ENCODE peak calls at places on chromosomes 12 and 14, in seven cellular contexts. I is tibial artery, V is AG10803, H is body of pancreas, G is transverse colon, Q is AG09309, S is lower lobe of right lung. M is an unnamed sample.

GRCh38 chr14:58904771-58905170 is 267.0 kb downstream of the DACT1 start:
- DNase-seq in H (no peak), I (no peak), S (no peak), G (no peak), Q (no peak), V (peak; percentile 27), M (no peak)

GRCh38 chr12:71871116-71871515 is 31.6 kb downstream of the TBC1D15 start:
- DNase-seq in H (no peak), Q (no peak), S (no peak), V (peak; percentile 32), I (no peak), G (no peak), M (no peak)

GRCh38 chr12:25882266-25882665 is 76.2 kb upstream of the RASSF8 start:
- DNase-seq in G (no peak), V (no peak), I (no peak), H (no peak), S (no peak), Q (no peak), M (no peak)

GRCh38 chr12:45655186-45655585 is 74.3 kb upstream of the ARID2 start:
- DNase-seq in V (no peak), S (no peak), Q (no peak), G (peak; percentile 15), H (peak; percentile 16), I (no peak), M (no peak)

GRCh38 chr12:12474471-12474928 is 88.2 kb downstream of the DUSP16 start:
- DNase-seq in G (no peak), S (no peak), Q (no peak), V (no peak), I (no peak), H (no peak), M (no peak)

GRCh38 chr12:47867496-47867941 is 37.3 kb downstream of the VDR start:
- DNase-seq in S (no peak), Q (peak; percentile 49), V (peak; percentile 85), H (no peak), G (no peak), I (no peak), M (peak; percentile 57)

GRCh38 chr12:66301944-66302826 is at the start of gene HELB:
- DNase-seq in H (peak; percentile 99), S (peak; percentile 99), Q (peak; percentile 81), V (peak; percentile 93), G (peak; percentile 100), I (peak; percentile 98), M (peak; percentile 72)

GRCh38 chr14:98208074-98208675 is 1063.8 kb downstream of the BCL11B start:
- DNase-seq in Q (no peak), G (no peak), V (no peak), S (no peak), I (no peak), H (no peak), M (no peak)

GRCh38 chr12:24118675-24119074 is 169.2 kb upstream of the SOX5 start:
- DNase-seq in V (no peak), H (no peak), Q (no peak), S (no peak), I (no peak), G (no peak), M (no peak)

GRCh38 chr14:90276627-90277367 is 20.4 kb downstream of the PSMC1 start:
- DNase-seq in V (no peak), S (peak; percentile 70), Q (no peak), H (no peak), G (no peak), I (no peak), M (no peak)

GRCh38 chr12:89333564-89334252 is 18.6 kb downstream of the DUSP6 start:
- DNase-seq in H (peak; percentile 53), I (peak; percentile 36), V (no peak), G (peak; percentile 49), Q (no peak), S (peak; percentile 55), M (no peak)

GRCh38 chr12:38949363-38949762 is 44.0 kb upstream of the CPNE8 start:
- DNase-seq in S (no peak), I (no peak), Q (no peak), G (no peak), V (peak; percentile 5), H (no peak), M (no peak)

GRCh38 chr14:67934087-67934486 is 114.5 kb downstream of the RAD51B start:
- DNase-seq in Q (peak; percentile 71), S (no peak), G (peak; percentile 18), I (no peak), V (peak; percentile 85), H (peak; percentile 63), M (peak; percentile 29)

GRCh38 chr14:103058209-103059055 is 1.1 kb upstream of the CDC42BPB start:
- DNase-seq in I (no peak), Q (no peak), S (no peak), G (no peak), H (no peak), V (peak; percentile 11), M (no peak)

GRCh38 chr14:35257809-35258208 is 34.4 kb upstream of the PSMA6 start:
- DNase-seq in Q (peak; percentile 16), I (no peak), H (no peak), V (no peak), G (no peak), S (no peak), M (no peak)

GRCh38 chr12:778615-779014 is 26.2 kb downstream of the WNK1 start:
- DNase-seq in Q (no peak), I (no peak), H (no peak), V (no peak), G (no peak), S (no peak), M (no peak)
- H3K4me3 ChIP-seq in Q (no peak overlapping the region), I (no peak overlapping the region), H (no peak overlapping the region), V (no peak overlapping the region), G (no peak overlapping the region), S (no peak overlapping the region), M (no peak overlapping the region)

GRCh38 chr12:92538970-92539749 is 163.6 kb upstream of the PLEKHG7 start:
- DNase-seq in I (no peak), Q (peak; percentile 54), G (no peak), H (peak; percentile 83), V (peak; percentile 56), S (no peak), M (no peak)

GRCh38 chr12:92543359-92543758 is 159.4 kb upstream of the PLEKHG7 start:
- DNase-seq in I (no peak), V (no peak), S (no peak), H (peak; percentile 89), G (peak; percentile 29), Q (no peak), M (no peak)

GRCh38 chr12:92537235-92537960 is 165.4 kb upstream of the PLEKHG7 start:
- DNase-seq in G (no peak), S (no peak), V (no peak), Q (no peak), H (no peak), I (no peak), M (no peak)

GRCh38 chr12:92541024-92541423 is 161.8 kb upstream of the PLEKHG7 start:
- DNase-seq in Q (no peak), V (no peak), G (no peak), I (no peak), S (no peak), H (no peak), M (no peak)

GRCh38 chr12:92539966-92540791 is 162.6 kb upstream of the PLEKHG7 start:
- DNase-seq in G (no peak), I (no peak), V (no peak), H (peak; percentile 80), S (no peak), Q (no peak), M (no peak)
- TF ChIP-seq CTCF in G (no peak), I (no peak), V (no peak), H (no peak), S (no peak), Q (no peak), M (no peak)

GRCh38 chr12:5032821-5033220 is 10.9 kb upstream of the KCNA5 start:
- DNase-seq in V (no peak), H (no peak), Q (no peak), S (no peak), G (no peak), I (no peak), M (no peak)

GRCh38 chr12:5033883-5034282 is 9.8 kb upstream of the KCNA5 start:
- DNase-seq in G (no peak), V (peak; percentile 18), H (no peak), I (no peak), Q (no peak), S (no peak), M (no peak)

GRCh38 chr12:5030066-5030465 is 13.6 kb upstream of the KCNA5 start:
- DNase-seq in I (no peak), S (no peak), G (no peak), Q (no peak), V (no peak), H (no peak), M (no peak)

GRCh38 chr12:5031242-5031641 is 12.4 kb upstream of the KCNA5 start:
- DNase-seq in H (no peak), G (no peak), I (no peak), V (no peak), Q (no peak), S (no peak), M (no peak)

DNA sequence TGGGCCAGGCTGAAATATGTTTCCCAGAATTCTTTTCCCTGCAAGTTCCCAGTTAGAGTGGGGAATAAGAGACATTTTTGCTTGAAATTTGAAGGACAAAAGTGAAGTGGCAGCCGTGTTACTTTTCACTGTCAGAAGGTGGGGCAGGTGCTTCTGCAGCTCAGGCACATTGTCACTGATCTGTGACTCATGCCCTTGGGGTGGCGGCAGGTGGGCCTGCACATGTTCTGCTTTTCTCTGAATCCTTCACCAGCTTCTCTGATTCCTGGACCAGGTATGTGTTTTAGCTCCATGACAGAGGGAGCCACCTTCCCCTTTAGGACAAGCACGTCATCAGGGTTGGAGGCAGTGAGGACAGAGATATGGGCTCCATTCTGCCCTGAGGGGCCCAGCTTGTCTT is 11.7 kb upstream of the KCNA5 start:
- DNase-seq in V (no peak), G (no peak), I (no peak), H (no peak), Q (no peak), S (no peak), M (no peak)
- H3K4me3 ChIP-seq in V (no peak overlapping the region), G (no peak overlapping the region), I (no peak overlapping the region), H (no peak overlapping the region), Q (no peak overlapping the region), S (no peak overlapping the region), M (no peak overlapping the region)

GRCh38 chr12:98419101-98419794 is 96.1 kb upstream of the TMPO start:
- DNase-seq in I (no peak), S (no peak), V (no peak), G (no peak), Q (no peak), H (no peak), M (no peak)

GRCh38 chr12:98417303-98417702 is 98.1 kb upstream of the TMPO start:
- DNase-seq in V (peak; percentile 20), Q (no peak), I (no peak), H (no peak), S (no peak), G (no peak), M (no peak)

GRCh38 chr12:98418357-98419075 is 96.9 kb upstream of the TMPO start:
- DNase-seq in I (peak; percentile 90), Q (peak; percentile 96), H (peak; percentile 80), S (peak; percentile 95), V (peak; percentile 100), G (peak; percentile 89), M (peak; percentile 99)

GRCh38 chr12:98419795-98420402 is 95.5 kb upstream of the TMPO start:
- DNase-seq in V (no peak), G (no peak), Q (no peak), S (no peak), I (no peak), H (no peak), M (no peak)

DNA sequence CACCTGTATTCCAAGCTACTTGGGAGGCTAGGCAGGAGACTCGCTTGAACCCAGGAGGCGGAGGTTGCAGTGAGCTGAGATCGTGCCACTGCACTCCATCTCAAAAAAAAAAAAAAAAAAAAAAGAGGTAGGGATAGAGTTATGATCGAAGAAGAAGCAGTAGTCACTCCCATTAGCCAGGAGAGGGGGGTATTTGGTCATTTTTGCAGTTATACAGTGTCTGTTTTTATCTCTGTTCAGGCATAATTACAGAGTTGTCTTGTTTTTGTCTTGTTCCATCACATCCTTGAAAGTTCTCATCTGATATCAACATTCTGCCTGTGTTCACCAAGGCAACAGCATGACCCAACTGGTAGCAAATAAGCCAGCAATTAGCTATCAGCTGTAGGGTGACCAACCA is 98.5 kb upstream of the TMPO start:
- DNase-seq in I (no peak), H (no peak), Q (no peak), G (no peak), V (peak; percentile 66), S (no peak), M (no peak)
- TF ChIP-seq CTCF in I (no peak), H (no peak), Q (peak; percentile 36), G (no peak), V (peak; percentile 65), S (peak; percentile 12), M (peak; percentile 23)